ENCODE peak calls at places on chromosomes 1 and 21, in five cellular contexts. I, D, K, S and W are unnamed samples.

GRCh38 chr21:33821580-33822322 is 93.9 kb downstream of the ATP5PO start:
- DNase-seq in I (no peak), K (no peak), S (no peak), D (no peak), W (no peak)

GRCh38 chr1:63524166-63524565 is 841 bp downstream of the EFCAB7 start:
- DNase-seq in K (no peak), D (no peak), I (no peak), S (no peak), W (no peak)

GRCh38 chr1:244214009-244214967 is 163.2 kb downstream of the ZBTB18 start:
- DNase-seq in I (no peak), K (no peak), D (no peak), S (peak), W (no peak)

GRCh38 chr1:6424000-6424565 is 493 bp upstream of the ESPN start:
- DNase-seq in I (peak), D (peak), S (no peak), K (no peak), W (no peak)

GRCh38 chr1:211736351-211736915 is 61.0 kb upstream of the NEK2 start:
- DNase-seq in S (no peak), D (no peak), K (no peak), I (no peak), W (no peak)

GRCh38 chr1:27634166-27634981 is 611 bp downstream of the FGR start:
- DNase-seq in D (peak), I (peak), K (no peak), S (no peak), W (no peak)

GRCh38 chr1:11845641-11846335 is 1.8 kb downstream of the NPPA start:
- DNase-seq in D (no peak), K (no peak), I (peak), S (no peak), W (peak)

GRCh38 chr1:231317306-231318014 is 20.2 kb downstream of the EXOC8 start:
- DNase-seq in D (no peak), S (no peak), I (no peak), K (no peak), W (no peak)

GRCh38 chr1:150536836-150537731 is 12.1 kb upstream of the ADAMTSL4 start:
- DNase-seq in D (no peak), S (no peak), I (no peak), K (no peak), W (no peak)

GRCh38 chr1:48665743-48666142 is 110.9 kb downstream of the BEND5 start:
- DNase-seq in I (no peak), S (no peak), K (no peak), D (no peak), W (no peak)

GRCh38 chr1:156744786-156745419 is 4.0 kb upstream of the MRPL24 start:
- DNase-seq in S (no peak), D (no peak), I (no peak), K (no peak), W (no peak)

GRCh38 chr1:47433453-47434050 is 4.3 kb upstream of the FOXD2 start:
- DNase-seq in S (no peak), K (no peak), I (no peak), D (no peak), W (no peak)

GRCh38 chr1:183443025-183443424 is 24.8 kb upstream of the NMNAT2 start:
- DNase-seq in D (no peak), K (no peak), S (no peak), I (no peak), W (no peak)

GRCh38 chr21:29643289-29643688 is 296.5 kb downstream of the GRIK1 start:
- DNase-seq in D (no peak), S (no peak), K (no peak), I (no peak), W (no peak)

GRCh38 chr1:51776408-51776807 is 102.1 kb downstream of the NRDC start:
- DNase-seq in I (no peak), D (no peak), S (no peak), K (peak), W (no peak)

GRCh38 chr21:36703123-36703522 is 4.2 kb downstream of the SIM2 start:
- DNase-seq in S (no peak), K (no peak), I (no peak), D (no peak), W (no peak)

GRCh38 chr21:15514073-15514946 is 215.5 kb upstream of the USP25 start:
- DNase-seq in K (peak), S (no peak), I (no peak), D (no peak), W (no peak)

GRCh38 chr21:45306453-45306831 is 18.7 kb upstream of the POFUT2 start:
- DNase-seq in S (no peak), K (no peak), I (no peak), D (no peak), W (no peak)

GRCh38 chr1:6331543-6332246 is 61.9 kb downstream of the ACOT7 start:
- DNase-seq in I (no peak), S (no peak), K (no peak), D (no peak), W (no peak)

GRCh38 chr1:165897326-165898303 is 70.2 kb downstream of the UCK2 start:
- DNase-seq in I (no peak), K (no peak), S (no peak), D (no peak), W (no peak)

GRCh38 chr21:46317710-46318463 is 5.8 kb downstream of the C21orf58 start:
- DNase-seq in K (no peak), S (no peak), I (no peak), D (peak), W (no peak)

GRCh38 chr1:104746994-104747393 is 997.3 kb downstream of the AMY1C start:
- DNase-seq in D (no peak), S (no peak), K (no peak), I (no peak), W (no peak)

GRCh38 chr21:21097425-21097824 is 99.2 kb downstream of the NCAM2 start:
- DNase-seq in D (no peak), K (no peak), I (no peak), S (no peak), W (no peak)

DNA sequence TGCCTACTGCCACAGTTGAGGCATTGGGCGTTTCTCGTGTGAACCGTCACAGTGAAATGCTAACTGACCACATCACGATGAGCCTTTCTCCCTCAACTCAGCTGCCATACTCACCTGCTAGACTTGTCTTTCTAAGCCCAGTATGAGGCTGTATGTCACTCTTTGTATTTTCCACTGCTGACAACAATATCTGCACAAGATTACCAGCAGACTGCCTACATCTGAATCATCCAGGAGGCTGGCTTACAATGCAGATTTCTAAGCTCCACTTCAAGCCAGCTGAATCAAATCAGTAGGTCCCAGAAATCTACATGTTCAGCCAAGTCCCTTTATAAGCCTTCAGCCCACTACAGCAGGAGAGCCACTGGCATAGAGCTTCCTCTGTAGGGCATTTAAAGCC is 355.0 kb upstream of the DUSP10 start:
- DNase-seq in S (no peak), I (no peak), K (no peak), D (no peak), W (no peak)
- TF ChIP-seq JUND in S (no peak), I (no peak), K (no peak), D (no peak), W (no peak)

DNA sequence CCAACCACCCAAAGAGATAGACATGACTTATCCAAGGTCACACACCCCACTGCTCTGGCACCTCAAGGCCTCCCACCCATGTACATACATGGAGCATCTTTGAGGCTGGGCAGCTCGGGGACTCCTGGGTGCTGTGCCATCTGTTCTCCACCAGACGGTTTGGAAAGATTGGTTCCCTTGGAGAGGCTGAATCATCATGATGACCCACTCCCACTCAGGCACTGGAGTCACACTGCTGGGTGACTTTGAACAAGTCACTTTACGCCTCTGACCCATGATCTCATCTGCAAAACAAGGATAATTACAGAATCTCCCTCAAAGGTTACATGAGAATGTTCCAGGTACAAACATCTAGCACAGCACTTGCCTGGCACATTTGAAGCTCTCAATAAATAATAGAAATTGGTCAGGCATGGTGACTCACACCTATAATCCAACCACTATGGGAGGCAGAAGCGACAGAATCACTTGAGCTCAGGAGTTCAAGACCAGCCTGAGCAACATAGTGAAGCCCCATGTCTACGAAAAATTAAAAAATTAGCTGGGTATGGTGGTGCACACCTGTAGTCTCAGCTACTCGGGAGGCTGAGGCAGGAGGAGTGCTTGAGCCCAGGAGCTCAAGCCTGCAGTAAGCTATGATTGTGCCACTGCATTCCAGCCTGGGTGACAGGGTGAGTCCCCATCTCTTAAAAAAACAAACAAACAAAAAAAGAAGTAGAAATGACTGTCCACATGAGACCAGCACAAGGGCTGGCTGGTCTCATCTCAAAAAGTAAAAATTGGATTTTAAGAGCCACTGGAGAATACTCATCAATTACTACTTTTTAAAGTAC is 74.9 kb downstream of the RRAGC start:
- DNase-seq in D (no peak), I (peak), K (no peak), S (no peak), W (no peak)
- TF ChIP-seq JUND in D (no peak), I (peak), K (no peak), S (no peak), W (no peak)

GRCh38 chr1:191695865-191696264 is 462.4 kb upstream of the RGS18 start:
- DNase-seq in D (no peak), K (peak), I (no peak), S (no peak), W (no peak)
- TF ChIP-seq JUND in D (no peak), K (no peak), I (no peak), S (no peak), W (no peak)

GRCh38 chr1:207891148-207891547 is 19.8 kb downstream of the CD34 start:
- DNase-seq in S (no peak), D (no peak), K (no peak), I (no peak), W (no peak)
- TF ChIP-seq JUND in S (no peak), D (no peak), K (no peak), I (no peak), W (no peak)